ENCODE peak calls at places on chromosomes 4 and X, in eight cellular contexts. One of them, this sample, is unnamed.

GRCh38 chr4:37953620-37954325 is 6.4 kb upstream of the PTTG2 start:
- ATAC-seq in activated CD8-positive, alpha-beta memory T cell treated with anti-CD3 and anti-CD28 coated beads, Interleukin-2, amount 10 ng/mL, durations not matched to agents 7 days and 5 days: no peak
- ATAC-seq in heart right ventricle: no peak
- ATAC-seq in activated naive CD8-positive, alpha-beta T cell treated with anti-CD3 and anti-CD28 coated beads, Interleukin-2, amount 50 U/mL, for 24 hours: peak; percentile 40
- ATAC-seq in omental fat pad: no peak
- ATAC-seq in right cardiac atrium: no peak
- ATAC-seq in activated T-cell treated with anti-CD3 and anti-CD28 coated beads, Interleukin-2, amount 50 U/mL, for 72 hours: no peak
- ATAC-seq in left cardiac atrium: no peak
- ATAC-seq in this sample: peak; percentile 61

GRCh38 chr4:145130788-145131398 is 32.8 kb downstream of the ABCE1 start:
- ATAC-seq in heart right ventricle: no peak
- ATAC-seq in activated naive CD8-positive, alpha-beta T cell treated with anti-CD3 and anti-CD28 coated beads, Interleukin-2, amount 50 U/mL, for 24 hours: peak; percentile 24
- ATAC-seq in right cardiac atrium: no peak
- ATAC-seq in activated T-cell treated with anti-CD3 and anti-CD28 coated beads, Interleukin-2, amount 50 U/mL, for 72 hours: peak; percentile 27
- ATAC-seq in left cardiac atrium: no peak
- ATAC-seq in activated CD8-positive, alpha-beta memory T cell treated with anti-CD3 and anti-CD28 coated beads, Interleukin-2, amount 10 ng/mL, durations not matched to agents 7 days and 5 days: peak; percentile 48
- ATAC-seq in omental fat pad: no peak
- ATAC-seq in this sample: peak; percentile 36

GRCh38 chr4:48315728-48316630 is 25.4 kb upstream of the SLAIN2 start:
- ATAC-seq in activated CD8-positive, alpha-beta memory T cell treated with anti-CD3 and anti-CD28 coated beads, Interleukin-2, amount 10 ng/mL, durations not matched to agents 7 days and 5 days: peak; percentile 60
- ATAC-seq in left cardiac atrium: peak; percentile 54
- ATAC-seq in activated T-cell treated with anti-CD3 and anti-CD28 coated beads, Interleukin-2, amount 50 U/mL, for 72 hours: peak; percentile 55
- ATAC-seq in heart right ventricle: no peak
- ATAC-seq in omental fat pad: no peak
- ATAC-seq in right cardiac atrium: no peak
- ATAC-seq in activated naive CD8-positive, alpha-beta T cell treated with anti-CD3 and anti-CD28 coated beads, Interleukin-2, amount 50 U/mL, for 24 hours: peak; percentile 59
- ATAC-seq in this sample: peak; percentile 59

GRCh38 chr4:53734584-53735363 is 143.5 kb upstream of the LNX1 start:
- ATAC-seq in right cardiac atrium: no peak
- ATAC-seq in omental fat pad: peak; percentile 91
- ATAC-seq in activated CD8-positive, alpha-beta memory T cell treated with anti-CD3 and anti-CD28 coated beads, Interleukin-2, amount 10 ng/mL, durations not matched to agents 7 days and 5 days: no peak
- ATAC-seq in activated T-cell treated with anti-CD3 and anti-CD28 coated beads, Interleukin-2, amount 50 U/mL, for 72 hours: no peak
- ATAC-seq in heart right ventricle: no peak
- ATAC-seq in activated naive CD8-positive, alpha-beta T cell treated with anti-CD3 and anti-CD28 coated beads, Interleukin-2, amount 50 U/mL, for 24 hours: no peak
- ATAC-seq in left cardiac atrium: peak; percentile 80
- ATAC-seq in this sample: no peak

GRCh38 chr4:15754323-15754722 is 23.8 kb upstream of the CD38 start:
- ATAC-seq in activated T-cell treated with anti-CD3 and anti-CD28 coated beads, Interleukin-2, amount 50 U/mL, for 72 hours: peak; percentile 24
- ATAC-seq in omental fat pad: no peak
- ATAC-seq in left cardiac atrium: peak; percentile 50
- ATAC-seq in heart right ventricle: peak; percentile 55
- ATAC-seq in right cardiac atrium: peak; percentile 70
- ATAC-seq in activated CD8-positive, alpha-beta memory T cell treated with anti-CD3 and anti-CD28 coated beads, Interleukin-2, amount 10 ng/mL, durations not matched to agents 7 days and 5 days: peak; percentile 55
- ATAC-seq in activated naive CD8-positive, alpha-beta T cell treated with anti-CD3 and anti-CD28 coated beads, Interleukin-2, amount 50 U/mL, for 24 hours: peak; percentile 42
- ATAC-seq in this sample: peak; percentile 39

GRCh38 chr4:179595671-179596410 is 2153.6 kb upstream of the AGA start:
- ATAC-seq in left cardiac atrium: no peak
- ATAC-seq in activated naive CD8-positive, alpha-beta T cell treated with anti-CD3 and anti-CD28 coated beads, Interleukin-2, amount 50 U/mL, for 24 hours: no peak
- ATAC-seq in heart right ventricle: no peak
- ATAC-seq in right cardiac atrium: no peak
- ATAC-seq in activated CD8-positive, alpha-beta memory T cell treated with anti-CD3 and anti-CD28 coated beads, Interleukin-2, amount 10 ng/mL, durations not matched to agents 7 days and 5 days: no peak
- ATAC-seq in omental fat pad: no peak
- ATAC-seq in activated T-cell treated with anti-CD3 and anti-CD28 coated beads, Interleukin-2, amount 50 U/mL, for 72 hours: no peak
- ATAC-seq in this sample: no peak

GRCh38 chrX:78092296-78092695 is 11.8 kb upstream of the PGK1 start:
- ATAC-seq in heart right ventricle: no peak
- ATAC-seq in activated CD8-positive, alpha-beta memory T cell treated with anti-CD3 and anti-CD28 coated beads, Interleukin-2, amount 10 ng/mL, durations not matched to agents 7 days and 5 days: peak; percentile 80
- ATAC-seq in right cardiac atrium: no peak
- ATAC-seq in left cardiac atrium: no peak
- ATAC-seq in omental fat pad: no peak
- ATAC-seq in activated naive CD8-positive, alpha-beta T cell treated with anti-CD3 and anti-CD28 coated beads, Interleukin-2, amount 50 U/mL, for 24 hours: peak; percentile 66
- ATAC-seq in activated T-cell treated with anti-CD3 and anti-CD28 coated beads, Interleukin-2, amount 50 U/mL, for 72 hours: peak; percentile 69
- ATAC-seq in this sample: peak; percentile 60

GRCh38 chr4:88569944-88570455 is 22.3 kb upstream of the HERC3 start:
- ATAC-seq in activated naive CD8-positive, alpha-beta T cell treated with anti-CD3 and anti-CD28 coated beads, Interleukin-2, amount 50 U/mL, for 24 hours: no peak
- ATAC-seq in activated CD8-positive, alpha-beta memory T cell treated with anti-CD3 and anti-CD28 coated beads, Interleukin-2, amount 10 ng/mL, durations not matched to agents 7 days and 5 days: no peak
- ATAC-seq in omental fat pad: no peak
- ATAC-seq in activated T-cell treated with anti-CD3 and anti-CD28 coated beads, Interleukin-2, amount 50 U/mL, for 72 hours: no peak
- ATAC-seq in right cardiac atrium: no peak
- ATAC-seq in heart right ventricle: no peak
- ATAC-seq in left cardiac atrium: no peak
- ATAC-seq in this sample: no peak

This sample was measured in activated T-helper 17 cell treated with anti-CD3 and anti-CD28 coated beads, Interleukin-2, amount 50 U/mL, for 72 hours.